ENCODE peak calls at places on chromosomes 1 and 21, in nine cellular contexts. Z is MM.1S, V is PC-3, A is K562, W is mammary epithelial cell, J is HepG2, X is fibroblast of lung, D is endothelial cell of umbilical vein, T is HCT116. Q is an unnamed sample.

GRCh38 chr1:203428981-203429599 is 46.5 kb upstream of the PRELP start:
- DNase-seq in Z (peak), V (no peak), A (no peak), W (peak), J (no peak), X (no peak), D (no peak), T (no peak), Q (no peak)

GRCh38 chr21:42973309-42973990 is 912 bp upstream of the PKNOX1 start:
- DNase-seq in Z (no peak), V (no peak), A (no peak), W (no peak), J (no peak), X (no peak), D (no peak), T (no peak), Q (no peak)

GRCh38 chr21:35677298-35677841 is 383.0 kb downstream of the SETD4 start:
- DNase-seq in Z (no peak), V (peak), A (no peak), W (peak), J (peak), X (no peak), D (no peak), T (no peak), Q (no peak)

GRCh38 chr1:183137782-183138181 is 48.3 kb upstream of the LAMC2 start:
- DNase-seq in Z (no peak), V (no peak), A (no peak), W (no peak), J (no peak), X (peak), D (no peak), T (no peak), Q (no peak)

GRCh38 chr1:32900956-32901822 is at the start of gene TMEM54:
- DNase-seq in Z (no peak), V (peak), A (peak), W (peak), J (no peak), X (peak), D (no peak), T (no peak), Q (peak)

GRCh38 chr1:56153276-56153675 is 426.1 kb downstream of the PLPP3 start:
- DNase-seq in Z (no peak), V (no peak), A (no peak), W (no peak), J (no peak), X (no peak), D (peak), T (no peak), Q (no peak)

GRCh38 chr1:248804771-248805681 is 20.7 kb downstream of the SH3BP5L start:
- DNase-seq in Z (peak), V (no peak), A (peak), W (no peak), J (no peak), X (no peak), D (no peak), T (no peak), Q (no peak)

GRCh38 chr1:44677201-44677520 is 2.6 kb downstream of the ARMH1 start:
- DNase-seq in Z (peak), V (peak), A (peak), W (peak), J (peak), X (peak), D (peak), T (no peak), Q (peak)

DNA sequence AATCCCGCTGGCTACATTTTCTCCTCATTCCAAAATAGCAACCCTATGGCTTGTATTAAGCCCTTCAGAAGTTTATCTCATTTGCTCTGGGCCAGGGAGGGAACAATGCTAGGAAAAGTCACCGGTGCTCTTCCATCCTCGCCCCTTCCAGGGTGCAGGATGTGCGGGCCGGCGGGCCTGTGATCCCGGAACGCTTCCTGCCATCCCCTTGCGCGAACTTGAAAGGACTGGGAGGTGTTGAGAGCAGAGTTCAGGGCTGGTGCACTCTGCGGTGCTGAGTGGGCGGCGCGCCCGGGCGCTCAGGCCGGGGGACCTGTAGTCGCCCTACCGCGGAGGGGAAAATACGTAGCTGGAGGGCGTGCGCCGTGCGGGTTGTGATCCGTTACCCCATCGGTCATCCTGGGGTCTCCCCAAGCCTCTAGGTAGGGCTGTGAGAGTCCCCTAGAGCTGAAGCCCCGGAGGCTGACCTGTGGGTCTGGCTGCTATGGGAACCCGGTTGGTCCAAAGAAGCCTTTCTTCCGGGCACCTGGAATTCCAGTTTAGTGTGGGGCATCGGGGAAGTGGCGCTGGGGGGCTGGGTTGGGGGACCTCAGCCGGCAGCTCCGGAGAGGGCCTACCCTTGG is 13.1 kb downstream of the NR5A2 start:
- DNase-seq in Z (no peak), V (no peak), A (no peak), W (no peak), J (peak), X (no peak), D (peak), T (no peak), Q (peak)
- TF ChIP-seq EZH2 in Z (no peak), V (no peak), A (peak), W (peak), J (no peak), X (no peak), D (peak), T (no peak), Q (peak)

DNA sequence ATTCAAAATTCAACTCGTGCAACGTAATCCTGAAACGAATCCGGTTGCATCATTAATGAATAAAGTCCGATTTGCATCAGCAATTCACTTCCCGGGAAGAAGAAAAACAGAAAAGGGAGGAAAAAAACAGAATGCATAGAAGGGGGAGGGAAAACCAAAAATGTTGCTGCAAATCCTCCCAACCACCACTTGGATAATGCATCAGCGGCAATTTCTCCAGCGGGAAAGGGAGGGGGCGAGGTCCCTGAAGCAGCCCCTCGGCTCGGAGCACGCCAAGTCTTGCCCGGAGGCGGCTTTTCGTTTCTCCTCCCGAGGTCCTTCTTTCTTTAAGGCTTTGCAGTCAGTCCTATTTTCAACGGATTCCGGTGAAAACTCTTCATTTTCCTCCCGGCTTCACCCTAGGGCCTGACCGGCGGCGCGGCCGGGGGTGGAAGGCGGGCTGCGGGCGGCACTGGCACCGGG is 720 bp downstream of the CDC42BPA start:
- DNase-seq in Z (peak), V (peak), A (peak), W (peak), J (peak), X (peak), D (peak), T (no peak), Q (peak)
- TF ChIP-seq EZH2 in Z (no peak), V (no peak), A (no peak), W (no peak), J (no peak), X (no peak), D (no peak), T (no peak), Q (no peak)

GRCh38 chr1:20233866-20234265 is 47.5 kb upstream of the PLA2G2C start:
- DNase-seq in Z (no peak), V (no peak), A (no peak), W (peak), J (no peak), X (peak), D (no peak), T (no peak), Q (no peak)
- TF ChIP-seq EZH2 in Z (no peak), V (no peak), A (no peak), W (no peak), J (no peak), X (no peak), D (no peak), T (no peak), Q (no peak)

GRCh38 chr1:224615861-224616760 is at the start of gene CNIH3:
- DNase-seq in Z (no peak), V (peak), A (no peak), W (peak), J (no peak), X (peak), D (no peak), T (no peak), Q (peak)

GRCh38 chr1:224619209-224619608 is 3.1 kb downstream of the CNIH3 start:
- DNase-seq in Z (no peak), V (no peak), A (no peak), W (no peak), J (no peak), X (no peak), D (no peak), T (no peak), Q (no peak)

GRCh38 chr1:224616761-224617409 is 768 bp downstream of the CNIH3 start:
- DNase-seq in Z (no peak), V (no peak), A (no peak), W (peak), J (no peak), X (no peak), D (no peak), T (no peak), Q (peak)

GRCh38 chr1:224620105-224620504 is 4.0 kb downstream of the CNIH3 start:
- DNase-seq in Z (no peak), V (no peak), A (no peak), W (no peak), J (no peak), X (no peak), D (no peak), T (no peak), Q (no peak)

GRCh38 chr1:224617410-224618361 is 1.6 kb downstream of the CNIH3 start:
- DNase-seq in Z (no peak), V (no peak), A (no peak), W (no peak), J (no peak), X (peak), D (no peak), T (no peak), Q (peak)
- TF ChIP-seq EZH2 in Z (no peak), V (no peak), A (no peak), W (no peak), J (no peak), X (no peak), D (peak), T (no peak), Q (peak)

DNA sequence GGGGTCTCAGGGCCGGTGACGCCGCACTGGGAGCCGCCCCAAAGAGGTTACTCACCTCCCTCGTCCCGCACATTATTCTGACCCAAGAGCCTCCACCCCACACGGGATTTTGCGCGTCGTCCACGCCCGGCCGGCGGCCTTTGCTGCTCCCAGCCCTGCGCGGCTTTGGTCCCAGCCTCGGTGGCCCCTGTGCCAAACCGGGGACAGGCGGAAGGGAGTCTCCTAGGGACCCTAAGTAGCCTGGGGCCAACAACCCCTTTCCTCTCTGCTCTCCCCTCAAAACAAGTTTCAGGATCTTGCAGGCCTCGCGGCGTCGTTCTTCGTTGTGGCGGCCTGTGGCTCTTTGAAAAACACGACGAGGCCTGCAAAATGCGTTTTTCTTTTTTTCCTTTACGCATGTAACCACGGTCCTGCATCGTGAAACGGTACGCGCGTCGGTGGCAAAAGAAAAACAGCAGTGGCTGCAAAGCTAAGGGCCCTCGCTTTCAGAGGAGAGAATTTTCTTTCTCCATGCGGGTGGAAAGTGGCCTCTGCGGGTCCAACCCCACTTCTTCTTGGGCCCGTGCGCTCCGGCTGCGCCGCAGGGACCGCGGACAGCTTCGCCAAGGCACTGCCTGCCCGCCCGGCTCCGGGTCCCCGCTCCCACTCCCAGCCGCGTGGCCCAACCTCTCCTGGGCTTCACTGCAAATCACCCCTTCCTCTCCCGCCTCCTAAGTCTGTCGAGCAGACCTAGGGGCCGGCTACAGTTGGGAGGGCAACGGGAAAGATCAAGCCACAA is 816 bp upstream of the RUNX3 start:
- DNase-seq in Z (peak), V (no peak), A (no peak), W (no peak), J (no peak), X (no peak), D (no peak), T (no peak), Q (peak)
- TF ChIP-seq EZH2 in Z (no peak), V (no peak), A (no peak), W (no peak), J (no peak), X (peak), D (peak), T (no peak), Q (peak)

DNA sequence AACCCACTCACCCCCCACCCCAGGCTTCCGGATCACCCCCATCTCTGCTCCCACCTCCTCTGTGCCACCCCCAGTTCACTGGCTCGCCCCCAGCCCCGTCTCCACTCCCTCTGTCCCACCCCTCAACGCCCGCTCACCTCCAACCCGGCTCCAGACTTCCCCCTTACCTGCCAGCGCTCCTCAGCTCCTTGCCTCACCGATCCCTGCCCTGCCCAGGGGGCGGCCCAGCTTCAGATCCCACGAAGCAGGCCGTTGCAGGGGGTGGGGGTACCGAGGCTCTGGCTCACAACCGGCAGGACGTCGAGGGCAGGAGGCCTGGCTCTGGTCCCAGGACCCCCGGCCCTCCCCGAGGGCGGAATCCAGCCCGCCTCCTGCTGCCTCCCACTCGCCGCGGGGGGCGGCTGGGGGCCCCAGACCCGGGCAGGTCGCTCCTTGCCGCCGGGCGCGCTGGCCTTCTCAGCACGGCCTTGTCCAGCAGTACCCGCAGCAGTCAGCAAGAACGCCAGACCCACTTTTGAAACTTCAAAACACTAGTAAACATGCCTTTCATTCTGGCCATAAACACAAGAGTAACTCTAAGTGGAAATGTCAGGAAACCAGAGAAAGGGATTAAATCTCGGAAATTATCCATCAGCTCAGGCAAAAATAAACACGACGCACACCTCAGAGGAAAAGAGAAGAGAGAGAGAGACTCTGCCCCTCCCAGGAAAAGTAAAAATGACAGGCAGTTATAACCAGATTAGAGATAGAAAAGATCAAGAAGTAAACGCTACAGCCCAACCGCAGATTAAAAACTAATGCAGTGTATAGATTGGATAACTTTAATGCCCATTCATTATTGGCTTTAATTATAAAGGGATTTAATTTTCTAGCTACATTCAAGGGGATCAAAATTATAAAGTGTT is 998 bp upstream of the FAM89A start:
- DNase-seq in Z (no peak), V (no peak), A (no peak), W (no peak), J (no peak), X (no peak), D (no peak), T (no peak), Q (peak)
- TF ChIP-seq EZH2 in Z (no peak), V (no peak), A (no peak), W (no peak), J (no peak), X (no peak), D (no peak), T (no peak), Q (peak)

GRCh38 chr1:923991-924618 is 382 bp downstream of the SAMD11 start:
- DNase-seq in Z (no peak), V (no peak), A (peak), W (no peak), J (no peak), X (no peak), D (no peak), T (no peak), Q (no peak)

GRCh38 chr1:925532-926421 is 2.1 kb downstream of the SAMD11 start:
- DNase-seq in Z (no peak), V (no peak), A (peak), W (no peak), J (no peak), X (peak), D (no peak), T (no peak), Q (no peak)

GRCh38 chr1:923131-923990 is at the start of gene SAMD11:
- DNase-seq in Z (peak), V (peak), A (peak), W (peak), J (peak), X (peak), D (peak), T (peak), Q (peak)

GRCh38 chr1:927234-927633 is 3.5 kb downstream of the SAMD11 start:
- DNase-seq in Z (no peak), V (no peak), A (no peak), W (no peak), J (no peak), X (no peak), D (no peak), T (no peak), Q (no peak)

DNA sequence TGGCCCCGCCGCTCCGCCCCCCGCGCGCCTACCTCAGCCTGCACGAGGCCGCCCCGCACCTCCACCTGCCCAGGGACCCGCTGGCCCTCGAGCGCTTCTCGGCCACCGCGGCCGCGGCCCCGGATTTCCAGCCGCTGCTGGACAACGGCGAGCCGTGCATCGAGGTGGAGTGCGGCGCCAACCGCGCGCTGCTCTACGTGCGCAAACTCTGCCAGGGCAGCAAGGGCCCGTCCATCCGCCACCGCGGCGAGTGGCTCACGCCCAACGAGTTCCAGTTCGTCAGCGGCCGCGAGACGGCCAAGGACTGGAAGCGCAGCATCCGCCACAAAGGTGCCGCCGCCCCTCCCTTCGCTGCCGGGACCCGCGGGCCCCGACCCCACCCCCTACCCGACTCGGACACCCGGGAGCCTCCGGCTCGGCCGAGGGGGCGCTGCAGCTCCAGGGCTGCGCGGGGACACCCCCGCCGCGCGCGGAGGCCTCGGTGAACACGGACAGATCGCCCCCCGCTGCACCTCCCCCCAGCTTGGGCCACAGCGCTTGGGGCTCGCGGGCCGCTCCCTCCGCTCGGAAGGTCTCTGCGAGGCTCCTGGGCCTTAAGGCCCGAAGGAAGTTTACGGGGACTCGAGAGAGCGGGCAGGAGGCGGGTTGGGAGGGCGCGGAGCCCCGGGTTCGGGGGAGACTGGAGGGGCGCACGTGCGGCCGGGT is 1.0 kb downstream of the SAMD11 start:
- DNase-seq in Z (no peak), V (peak), A (peak), W (peak), J (no peak), X (peak), D (peak), T (no peak), Q (peak)
- TF ChIP-seq EZH2 in Z (peak), V (peak), A (peak), W (peak), J (peak), X (peak), D (peak), T (peak), Q (peak)

GRCh38 chr1:156657161-156657970 is 15.4 kb downstream of the BCAN start:
- DNase-seq in Z (peak), V (peak), A (peak), W (peak), J (no peak), X (peak), D (peak), T (no peak), Q (peak)
- TF ChIP-seq EZH2 in Z (no peak), V (no peak), A (no peak), W (no peak), J (no peak), X (peak), D (peak), T (no peak), Q (peak)

DNA sequence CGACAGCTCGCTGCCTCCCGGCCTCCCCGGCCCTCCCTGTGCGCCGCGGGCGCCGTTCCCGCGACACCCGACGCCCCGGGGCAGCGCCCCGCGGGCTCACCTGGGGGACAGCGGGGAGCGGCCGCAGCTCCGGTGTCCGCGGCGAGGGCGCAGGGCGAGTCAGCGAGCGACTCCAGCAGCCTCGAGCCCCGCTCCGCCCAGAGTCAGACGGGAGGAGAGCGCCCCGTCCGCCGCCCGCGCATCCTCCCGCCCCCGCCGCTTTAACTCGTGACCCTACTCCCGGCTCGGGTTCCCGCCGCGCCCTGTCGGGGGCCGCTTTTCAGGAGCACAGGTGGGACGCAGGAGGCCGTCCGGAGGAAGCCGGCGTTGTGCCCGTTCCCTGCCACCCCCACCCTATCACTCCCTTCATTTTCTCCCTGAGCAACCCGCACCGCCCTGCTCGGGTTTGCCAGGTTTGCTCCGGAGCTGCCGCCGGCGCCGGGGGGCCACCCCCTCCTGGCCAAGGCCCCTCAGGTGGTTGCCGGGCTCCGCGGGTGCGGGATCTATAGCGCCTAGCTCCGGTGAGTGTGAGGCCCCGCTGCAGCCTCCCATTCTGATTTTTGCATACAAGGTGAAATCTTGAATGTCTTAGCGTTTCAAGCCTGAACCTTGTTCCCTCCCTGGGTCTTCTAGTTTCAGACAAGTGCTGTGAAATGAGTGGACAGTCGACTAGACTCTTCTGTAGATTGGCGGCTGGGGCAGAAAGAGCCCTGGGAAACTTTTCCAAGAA is at the start of gene MCOLN3:
- DNase-seq in Z (peak), V (peak), A (peak), W (peak), J (no peak), X (no peak), D (no peak), T (peak), Q (peak)
- TF ChIP-seq EZH2 in Z (no peak), V (no peak), A (peak), W (no peak), J (peak), X (no peak), D (peak), T (no peak), Q (peak)

GRCh38 chr1:11730429-11730861 is 5.5 kb upstream of the AGTRAP start:
- DNase-seq in Z (peak), V (peak), A (no peak), W (no peak), J (no peak), X (no peak), D (peak), T (no peak), Q (no peak)
- TF ChIP-seq EZH2 in Z (no peak), V (no peak), A (no peak), W (no peak), J (no peak), X (no peak), D (no peak), T (no peak), Q (no peak)

Q was measured in GM23338.